ENCODE peak calls at places on chromosome 4, in seven cellular contexts. V is PC-3, D is ovary, L is tibial nerve, M is heart right ventricle, P is small intestine, U is uterus. A is an unnamed sample.

GRCh38 chr4:74223801-74224200 is 65.9 kb downstream of the MTHFD2L start:
- DNase-seq in V (peak; percentile 88), D (no peak), L (no peak), M (no peak), P (no peak), U (no peak), A (no peak)

GRCh38 chr4:180999217-180999616 is 1244.0 kb upstream of the TENM3 start:
- DNase-seq in V (no peak), D (no peak), L (no peak), M (no peak), P (no peak), U (no peak), A (no peak)

GRCh38 chr4:70603856-70604255 is 11.8 kb downstream of the AMBN start:
- DNase-seq in V (no peak), D (no peak), L (no peak), M (no peak), P (no peak), U (no peak), A (no peak)

GRCh38 chr4:151287409-151287808 is 10.4 kb downstream of the PRSS48 start:
- DNase-seq in V (peak; percentile 10), D (no peak), L (no peak), M (no peak), P (no peak), U (no peak), A (no peak)

GRCh38 chr4:173591760-173592159 is 61.7 kb upstream of the HAND2 start:
- DNase-seq in V (no peak), D (no peak), L (no peak), M (no peak), P (no peak), U (no peak), A (no peak)

GRCh38 chr4:79164961-79165610 is 160.8 kb downstream of the NAA11 start:
- DNase-seq in V (no peak), D (no peak), L (no peak), M (no peak), P (no peak), U (no peak), A (no peak)

GRCh38 chr4:110624016-110624770 is 1.3 kb upstream of the PITX2 start:
- DNase-seq in V (no peak), D (no peak), L (no peak), M (no peak), P (no peak), U (no peak), A (no peak)

GRCh38 chr4:168877779-168878491 is 132.1 kb downstream of the CBR4 start:
- DNase-seq in V (no peak), D (no peak), L (peak; percentile 7), M (peak; percentile 64), P (no peak), U (no peak), A (no peak)

GRCh38 chr4:5137226-5137625 is 85.9 kb downstream of the STK32B start:
- DNase-seq in V (no peak), D (no peak), L (no peak), M (no peak), P (no peak), U (no peak), A (no peak)

GRCh38 chr4:92304073-92304472 is 307 bp downstream of the GRID2 start:
- DNase-seq in V (peak; percentile 10), D (no peak), L (no peak), M (no peak), P (no peak), U (no peak), A (no peak)

GRCh38 chr4:168162604-168163003 is 70.3 kb downstream of the ANXA10 start:
- DNase-seq in V (no peak), D (no peak), L (no peak), M (no peak), P (no peak), U (no peak), A (no peak)

GRCh38 chr4:107167051-107167450 is 130.9 kb upstream of the DKK2 start:
- DNase-seq in V (no peak), D (no peak), L (no peak), M (no peak), P (no peak), U (no peak), A (no peak)
- H3K4me3 ChIP-seq in V (no peak overlapping the region), D (no peak overlapping the region), L (no peak overlapping the region), M (no peak overlapping the region), P (no peak overlapping the region), U (no peak overlapping the region), A (no peak overlapping the region)

GRCh38 chr4:109022941-109023340 is 260.1 kb upstream of the ETNPPL start:
- DNase-seq in V (no peak), D (no peak), L (no peak), M (no peak), P (no peak), U (no peak), A (no peak)
- H3K4me1 ChIP-seq in V (no peaks in the 10 kb centered on the region), D (no peaks in the 10 kb centered on the region), L (no peaks in the 10 kb centered on the region), M (no peaks in the 10 kb centered on the region), P (no peaks in the 10 kb centered on the region), U (no peaks in the 10 kb centered on the region), A (peaks cover 28% of the 10 kb centered on the region)

DNA sequence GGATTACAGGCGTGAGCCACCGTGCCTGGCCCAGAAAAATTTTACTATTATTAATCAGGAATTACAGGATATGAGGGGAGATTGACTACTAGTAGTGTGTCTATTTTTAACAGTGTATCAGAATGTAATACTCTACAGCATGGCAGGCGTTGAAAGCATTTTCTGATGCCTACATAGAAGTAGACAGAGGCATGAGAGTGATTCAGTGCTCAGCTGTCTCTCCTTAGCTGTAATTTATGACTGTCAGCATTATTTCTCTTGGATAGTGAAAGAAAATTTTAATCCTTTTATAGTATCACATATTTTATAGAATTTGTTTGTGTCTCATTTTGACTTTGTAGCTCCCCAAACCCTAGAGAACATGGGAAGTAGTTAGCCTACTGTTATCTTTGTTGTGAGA is 20.7 kb downstream of the ARHGAP24 start:
- DNase-seq in V (no peak), D (no peak), L (no peak), M (no peak), P (no peak), U (no peak), A (no peak)
- H3K4me3 ChIP-seq in V (peak overlapping the region; percentile 59), D (no peak overlapping the region), L (no peak overlapping the region), M (no peak overlapping the region), P (no peak overlapping the region), U (no peak overlapping the region), A (peak overlapping the region; percentile 3)

GRCh38 chr4:38620527-38620926 is 43.5 kb upstream of the KLF3 start:
- DNase-seq in V (no peak), D (no peak), L (no peak), M (no peak), P (no peak), U (no peak), A (no peak)

GRCh38 chr4:38620025-38620424 is 44.0 kb upstream of the KLF3 start:
- DNase-seq in V (no peak), D (no peak), L (no peak), M (no peak), P (no peak), U (no peak), A (no peak)

GRCh38 chr4:38623260-38623659 is 40.7 kb upstream of the KLF3 start:
- DNase-seq in V (no peak), D (no peak), L (no peak), M (no peak), P (no peak), U (no peak), A (no peak)

GRCh38 chr4:38621004-38621684 is 42.9 kb upstream of the KLF3 start:
- DNase-seq in V (peak; percentile 91), D (no peak), L (peak; percentile 65), M (no peak), P (peak; percentile 95), U (no peak), A (no peak)

DNA sequence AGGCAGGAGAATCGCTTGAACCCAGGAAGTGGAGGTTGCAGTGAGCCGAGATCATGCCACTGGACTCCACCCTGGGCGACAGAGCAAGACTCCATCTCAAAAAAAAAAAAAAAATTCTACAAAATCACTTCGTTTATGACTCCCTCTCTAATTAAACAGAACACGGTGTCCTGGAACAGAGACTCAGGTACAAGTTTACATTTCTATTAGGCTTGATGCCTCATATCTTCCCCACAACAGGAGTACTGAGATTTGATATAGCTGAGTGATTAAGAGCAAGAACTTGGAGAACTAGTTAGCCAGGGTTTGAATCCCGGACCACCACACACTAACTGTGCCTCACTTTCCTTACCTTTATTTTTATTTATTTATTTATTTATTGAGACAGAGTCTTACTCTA is 42.2 kb upstream of the KLF3 start:
- DNase-seq in V (no peak), D (no peak), L (no peak), M (no peak), P (peak; percentile 67), U (no peak), A (no peak)
- H3K4me1 ChIP-seq in V (peaks cover 23% of the 10 kb centered on the region), D (peaks cover 1% of the 10 kb centered on the region), L (peaks cover 13% of the 10 kb centered on the region), M (no peaks in the 10 kb centered on the region), P (no peaks in the 10 kb centered on the region), U (no peaks in the 10 kb centered on the region), A (no peaks in the 10 kb centered on the region)

DNA sequence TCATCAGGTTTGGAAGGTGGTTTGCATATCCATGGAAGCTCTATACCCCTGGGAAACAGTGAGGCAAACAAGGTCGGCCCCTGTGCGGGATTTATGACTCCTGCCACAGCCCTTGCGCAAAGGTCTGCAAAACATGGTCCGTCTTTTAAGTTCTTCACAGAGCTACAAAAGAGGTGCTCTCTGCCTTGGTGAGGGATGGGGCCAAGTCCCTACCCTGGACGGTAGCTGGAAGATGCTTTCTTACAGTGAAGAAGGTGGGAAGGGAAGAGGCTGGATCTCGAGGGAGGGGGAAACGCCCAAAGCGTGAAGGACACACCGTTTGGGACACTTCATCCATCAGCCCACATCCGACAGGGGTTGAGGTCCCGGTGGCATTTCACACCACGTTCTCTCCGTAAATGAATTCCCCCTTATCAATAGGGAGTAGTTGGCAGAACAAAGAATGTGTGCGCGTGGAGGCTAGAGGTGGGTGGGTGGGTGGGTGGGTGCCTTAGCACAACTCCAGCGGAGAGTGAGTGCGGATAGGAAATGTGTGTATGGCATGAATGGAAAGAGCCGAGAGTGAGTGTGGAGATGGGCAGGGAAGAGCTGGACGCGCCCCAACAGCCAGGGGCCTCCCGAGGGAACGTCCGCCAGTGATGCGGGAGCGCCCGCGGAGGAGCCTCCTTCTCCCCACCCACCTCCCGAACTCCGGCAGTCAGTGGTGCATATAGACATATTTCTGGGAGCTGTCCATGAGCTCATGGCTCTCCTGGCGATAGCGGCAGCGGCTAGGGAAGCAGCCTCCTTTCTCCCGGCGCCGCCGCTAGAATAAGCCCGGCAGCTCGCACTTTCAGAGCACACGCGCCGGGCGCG is 68.3 kb downstream of the LARP7 start:
- DNase-seq in V (peak; percentile 32), D (peak; percentile 52), L (peak; percentile 19), M (peak; percentile 46), P (peak; percentile 13), U (peak; percentile 54), A (peak; percentile 23)
- H3K4me3 ChIP-seq in V (peak overlapping the region; percentile 47), D (peak overlapping the region; percentile 43), L (peak overlapping the region; percentile 65), M (no peak overlapping the region), P (no peak overlapping the region), U (peak overlapping the region; percentile 36), A (peak overlapping the region; percentile 31)

GRCh38 chr4:52600275-52600674 is 58.8 kb downstream of the USP46 start:
- DNase-seq in V (no peak), D (no peak), L (no peak), M (peak; percentile 57), P (no peak), U (no peak), A (no peak)
- H3K4me1 ChIP-seq in V (no peaks in the 10 kb centered on the region), D (no peaks in the 10 kb centered on the region), L (no peaks in the 10 kb centered on the region), M (no peaks in the 10 kb centered on the region), P (peaks cover 2% of the 10 kb centered on the region), U (no peaks in the 10 kb centered on the region), A (peaks cover 8% of the 10 kb centered on the region)

GRCh38 chr4:140004580-140005314 is 149.2 kb downstream of the MAML3 start:
- DNase-seq in V (peak; percentile 48), D (peak; percentile 61), L (no peak), M (peak; percentile 64), P (no peak), U (peak; percentile 57), A (peak; percentile 57)
- H3K4me3 ChIP-seq in V (peak overlapping the region; percentile 64), D (peak overlapping the region; percentile 30), L (peak overlapping the region; percentile 47), M (no peak overlapping the region), P (no peak overlapping the region), U (peak overlapping the region; percentile 25), A (peak overlapping the region; percentile 22)

GRCh38 chr4:77990456-77990855 is 66.7 kb upstream of the FRAS1 start:
- DNase-seq in V (no peak), D (no peak), L (no peak), M (no peak), P (no peak), U (no peak), A (no peak)
- H3K4me1 ChIP-seq in V (no peaks in the 10 kb centered on the region), D (no peaks in the 10 kb centered on the region), L (peaks cover 6% of the 10 kb centered on the region), M (no peaks in the 10 kb centered on the region), P (no peaks in the 10 kb centered on the region), U (no peaks in the 10 kb centered on the region), A (no peaks in the 10 kb centered on the region)

A was measured in SJSA1.